ENCODE peak calls at places on chromosomes 16 and 17, in six cellular contexts. K, Y, Z, X, C and V are unnamed samples.
A peak's percentile ranks its signal among the peaks of the same experiment; 100 is the strongest.

GRCh38 chr16:50653056-50653455 is 28.1 kb downstream of the SNX20 start:
- DNase-seq in K (no peak), Y (no peak), Z (no peak), X (no peak), C (no peak), V (no peak)

GRCh38 chr17:36705651-36706436 is 104.5 kb downstream of the MRM1 start:
- DNase-seq in K (peak; percentile 93), Y (no peak), Z (no peak), X (peak; percentile 23), C (no peak), V (peak; percentile 47)

GRCh38 chr17:31052187-31052889 is 42.4 kb upstream of the NF1 start:
- DNase-seq in K (peak; percentile 48), Y (peak; percentile 79), Z (peak; percentile 36), X (peak; percentile 29), C (no peak), V (peak; percentile 23)

GRCh38 chr16:51168755-51169154 is 17.7 kb upstream of the SALL1 start:
- DNase-seq in K (no peak), Y (no peak), Z (no peak), X (no peak), C (no peak), V (no peak)

GRCh38 chr16:25109643-25110042 is 1.9 kb upstream of the LCMT1 start:
- DNase-seq in K (no peak), Y (no peak), Z (peak; percentile 30), X (no peak), C (peak; percentile 61), V (no peak)

GRCh38 chr16:30082545-30083090 is 6.8 kb downstream of the PPP4C start:
- DNase-seq in K (no peak), Y (no peak), Z (no peak), X (no peak), C (no peak), V (no peak)

GRCh38 chr16:89595330-89596060 is 17.9 kb upstream of the DPEP1 start:
- DNase-seq in K (no peak), Y (no peak), Z (no peak), X (no peak), C (no peak), V (no peak)

GRCh38 chr16:57906385-57907316 is 64.3 kb downstream of the CNGB1 start:
- DNase-seq in K (peak; percentile 87), Y (no peak), Z (no peak), X (peak; percentile 25), C (no peak), V (no peak)

GRCh38 chr17:14011740-14012405 is 57.4 kb upstream of the COX10 start:
- DNase-seq in K (no peak), Y (peak; percentile 31), Z (no peak), X (peak; percentile 20), C (no peak), V (no peak)

GRCh38 chr16:12679660-12680272 is 123.9 kb downstream of the CPPED1 start:
- DNase-seq in K (no peak), Y (no peak), Z (no peak), X (no peak), C (no peak), V (no peak)

GRCh38 chr17:78255029-78255656 is 23.7 kb downstream of the TMEM235 start:
- DNase-seq in K (no peak), Y (no peak), Z (no peak), X (no peak), C (no peak), V (peak; percentile 51)

GRCh38 chr17:45277216-45277849 is 15.4 kb upstream of the SPATA32 start:
- DNase-seq in K (peak; percentile 98), Y (peak; percentile 93), Z (peak; percentile 94), X (peak; percentile 94), C (peak; percentile 94), V (peak; percentile 95)

GRCh38 chr17:80430446-80431245 is 15.7 kb downstream of the ENDOV start:
- DNase-seq in K (no peak), Y (no peak), Z (no peak), X (no peak), C (peak; percentile 35), V (peak; percentile 39)

GRCh38 chr17:59607817-59608403 is 11.8 kb upstream of the CLTC start:
- DNase-seq in K (peak; percentile 88), Y (no peak), Z (no peak), X (no peak), C (no peak), V (no peak)

GRCh38 chr17:62663304-62663703 is 35.8 kb downstream of the MRC2 start:
- DNase-seq in K (peak; percentile 28), Y (no peak), Z (no peak), X (no peak), C (no peak), V (no peak)

GRCh38 chr17:60579090-60579489 is 20.9 kb upstream of the PPM1D start:
- DNase-seq in K (no peak), Y (no peak), Z (no peak), X (no peak), C (no peak), V (no peak)

GRCh38 chr17:51060396-51060795 is 60.3 kb downstream of the SPAG9 start:
- DNase-seq in K (no peak), Y (no peak), Z (no peak), X (no peak), C (no peak), V (no peak)

GRCh38 chr17:38671939-38672720 is 2.6 kb downstream of the EPOP start:
- DNase-seq in K (no peak), Y (no peak), Z (no peak), X (no peak), C (no peak), V (no peak)

GRCh38 chr17:38674749-38675615 is at the start of gene EPOP:
- DNase-seq in K (peak; percentile 96), Y (peak; percentile 89), Z (peak; percentile 70), X (peak; percentile 88), C (peak; percentile 90), V (peak; percentile 90)

GRCh38 chr17:38672788-38673713 is 1.7 kb downstream of the EPOP start:
- DNase-seq in K (no peak), Y (no peak), Z (peak; percentile 28), X (no peak), C (no peak), V (no peak)

GRCh38 chr17:38673714-38674012 is 1.1 kb downstream of the EPOP start:
- DNase-seq in K (no peak), Y (no peak), Z (no peak), X (no peak), C (no peak), V (peak; percentile 28)

DNA sequence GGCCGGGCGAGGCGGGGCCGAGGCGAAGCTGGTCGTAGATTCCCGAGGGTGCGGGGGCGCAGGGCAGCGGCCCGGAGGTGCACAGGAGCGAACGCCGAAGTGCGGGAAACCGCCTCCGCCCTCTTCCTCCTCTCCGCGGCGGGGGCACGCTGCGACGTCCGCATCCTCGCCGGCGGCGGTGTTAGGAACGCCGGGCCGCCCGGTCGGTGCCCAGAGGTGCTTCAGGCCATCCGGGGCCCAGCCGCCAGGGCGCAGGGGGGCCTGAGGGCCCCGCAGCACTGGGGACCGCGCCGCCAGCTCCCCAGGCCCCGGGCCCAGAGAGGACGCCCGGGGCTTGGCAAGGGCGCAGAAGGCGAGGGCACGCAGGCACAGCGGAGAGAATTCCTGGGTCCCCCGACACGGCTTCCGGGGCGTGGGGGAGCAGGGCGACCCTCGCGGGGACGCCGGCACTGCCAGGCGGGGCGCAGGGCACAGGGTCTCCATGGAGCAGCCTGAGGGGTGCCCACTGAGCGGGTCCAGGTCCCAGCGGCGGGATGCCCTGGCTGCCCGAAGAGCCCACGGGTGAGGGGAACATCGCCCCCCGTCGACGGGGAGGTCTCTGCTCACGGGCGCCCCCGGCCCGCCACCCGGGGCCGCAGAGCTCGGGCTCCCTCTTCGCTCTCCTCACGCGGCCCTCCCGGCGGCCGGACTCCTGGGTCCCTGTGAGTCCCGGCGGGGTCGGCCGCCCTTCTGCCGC is 576 bp downstream of the EPOP start:
- DNase-seq in K (peak; percentile 83), Y (no peak), Z (peak; percentile 33), X (peak; percentile 25), C (peak; percentile 59), V (peak; percentile 82)
- TF ChIP-seq CTCF in K (peak; percentile 34), Y (no peak), Z (no peak), X (no peak), C (no peak), V (no peak)

GRCh38 chr16:10083301-10083700 is 98.9 kb downstream of the GRIN2A start:
- DNase-seq in K (no peak), Y (no peak), Z (no peak), X (no peak), C (no peak), V (no peak)

GRCh38 chr16:10088380-10088793 is 93.8 kb downstream of the GRIN2A start:
- DNase-seq in K (no peak), Y (no peak), Z (no peak), X (no peak), C (no peak), V (no peak)

GRCh38 chr16:10087151-10087550 is 95.1 kb downstream of the GRIN2A start:
- DNase-seq in K (no peak), Y (no peak), Z (no peak), X (no peak), C (no peak), V (no peak)

GRCh38 chr16:10085078-10085798 is 97.0 kb downstream of the GRIN2A start:
- DNase-seq in K (no peak), Y (no peak), Z (no peak), X (no peak), C (no peak), V (no peak)

GRCh38 chr16:10086620-10087019 is 95.6 kb downstream of the GRIN2A start:
- DNase-seq in K (no peak), Y (no peak), Z (no peak), X (no peak), C (no peak), V (no peak)
- H3K4me1 ChIP-seq in K (peaks cover 2% of the 10 kb centered on the region), Y (no peaks in the 10 kb centered on the region), Z (peaks cover 5% of the 10 kb centered on the region), X (peaks cover 30% of the 10 kb centered on the region), C (no peaks in the 10 kb centered on the region), V (no peaks in the 10 kb centered on the region)

DNA sequence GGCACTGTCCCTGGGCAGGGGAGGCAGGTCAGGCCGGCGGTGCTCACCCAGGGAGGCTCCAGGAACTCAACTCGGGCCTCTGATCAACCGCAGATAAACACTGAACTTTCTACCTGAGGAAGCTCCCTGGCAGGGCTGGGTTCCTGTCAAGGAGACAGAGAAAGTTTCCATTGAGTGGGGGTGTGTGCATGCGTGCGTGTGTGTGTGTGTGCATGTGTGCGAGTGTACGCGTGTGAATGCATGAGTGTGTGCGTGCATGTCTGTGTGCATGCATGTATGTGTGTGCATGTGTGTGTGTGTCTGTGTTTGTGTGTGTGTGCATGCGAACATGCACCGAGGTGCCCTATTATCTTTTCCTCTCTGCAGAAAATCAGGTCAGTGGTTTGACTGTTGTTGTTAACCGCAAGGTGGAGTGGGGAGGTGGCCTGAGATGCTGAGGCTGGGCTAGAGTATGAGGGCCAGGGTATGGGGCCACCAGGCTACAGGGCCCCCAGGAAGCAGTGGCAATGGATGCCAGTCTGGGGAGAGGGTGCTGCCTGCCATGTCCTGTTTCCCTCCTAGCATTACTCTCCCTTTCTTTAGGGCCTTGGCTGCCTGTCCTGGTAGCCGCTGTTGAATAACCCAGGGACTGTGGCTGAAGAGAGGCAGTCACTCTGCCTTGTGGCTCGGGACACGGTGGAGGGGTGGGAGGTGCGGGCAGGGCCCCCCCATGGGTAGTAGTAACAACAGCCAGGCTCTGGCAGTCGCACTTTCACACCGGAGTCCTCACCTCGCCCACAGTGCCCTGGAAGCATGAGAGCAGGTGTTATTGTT is 24.0 kb downstream of the CCR7 start:
- DNase-seq in K (no peak), Y (no peak), Z (peak; percentile 49), X (no peak), C (peak; percentile 61), V (no peak)
- H3K27ac ChIP-seq in K (no peak overlapping the region), Y (peak overlapping the region; percentile 81), Z (peak overlapping the region; percentile 90), X (peak overlapping the region; percentile 96), C (peak overlapping the region; percentile 91), V (peak overlapping the region; percentile 76)

DNA sequence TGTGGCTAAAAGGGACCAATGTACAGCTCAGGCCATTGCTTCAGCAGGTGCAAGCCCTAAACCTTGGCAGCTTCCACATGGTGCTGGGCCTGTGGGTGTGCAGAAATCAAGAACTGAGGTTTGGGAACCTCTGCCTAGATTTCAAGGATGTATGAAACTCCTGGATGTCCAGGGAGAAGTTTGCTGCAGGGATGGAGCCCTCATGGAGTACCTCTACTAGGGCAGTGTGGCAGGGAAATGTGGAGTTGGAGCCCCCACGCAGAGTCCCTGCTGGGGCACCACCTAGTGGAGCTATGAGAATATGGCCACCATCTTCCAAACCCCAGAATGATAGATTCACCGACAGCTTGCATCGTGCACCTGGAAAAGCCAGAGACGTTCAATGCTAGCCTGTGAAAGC is 13.0 kb downstream of the EFCAB5 start:
- DNase-seq in K (no peak), Y (no peak), Z (no peak), X (no peak), C (no peak), V (no peak)
- TF ChIP-seq CTCF in K (peak; percentile 24), Y (no peak), Z (no peak), X (no peak), C (no peak), V (no peak)